ENCODE peak calls at places on chromosomes 3 and 15, in ten cellular contexts. D, Z, A, S, I, Q, C, W, G and Y are unnamed samples.

GRCh38 chr15:73838795-73839565 is 34.4 kb upstream of the TBC1D21 start:
- DNase-seq in Q (no peak), D (no peak), S (no peak), Z (no peak), G (peak), I (no peak), W (no peak), A (no peak), C (no peak), Y (peak)

GRCh38 chr15:69658401-69658945 is 205.9 kb downstream of the RPLP1 start:
- DNase-seq in G (no peak), Q (no peak), Z (no peak), C (no peak), I (no peak), S (no peak), A (no peak), W (no peak), D (no peak), Y (no peak)

GRCh38 chr3:23402728-23403505 is 199.8 kb downstream of the UBE2E2 start:
- DNase-seq in W (no peak), Z (no peak), S (no peak), D (no peak), G (no peak), A (no peak), Q (no peak), C (peak), I (no peak), Y (no peak)

GRCh38 chr3:107377151-107377550 is at the start of gene CCDC54:
- DNase-seq in C (no peak), Z (no peak), D (no peak), S (no peak), G (no peak), W (no peak), A (no peak), I (no peak), Q (no peak), Y (no peak)

GRCh38 chr15:60004846-60005351 is 788 bp downstream of the FOXB1 start:
- DNase-seq in W (no peak), C (no peak), D (no peak), Z (no peak), I (no peak), S (no peak), Q (no peak), G (no peak), A (no peak), Y (no peak)

GRCh38 chr3:179613807-179614206 is 9.2 kb downstream of the NDUFB5 start:
- DNase-seq in W (no peak), A (no peak), S (no peak), Q (no peak), Z (no peak), G (no peak), D (no peak), C (no peak), I (no peak), Y (no peak)

GRCh38 chr3:82038536-82038935 is 277.1 kb upstream of the GBE1 start:
- DNase-seq in Z (peak), D (no peak), A (no peak), Q (no peak), I (no peak), C (no peak), G (no peak), W (no peak), S (no peak), Y (no peak)

GRCh38 chr3:15284121-15284889 is 48.1 kb downstream of the SH3BP5 start:
- DNase-seq in Z (peak), C (no peak), A (no peak), Q (no peak), W (peak), G (no peak), D (peak), I (no peak), S (no peak), Y (peak)

GRCh38 chr15:69164807-69165636 is 4.6 kb downstream of the GLCE start:
- DNase-seq in C (no peak), A (no peak), G (no peak), S (no peak), Z (peak), I (no peak), W (no peak), Q (peak), D (no peak), Y (no peak)